ENCODE peak calls at places on chromosomes 13 and 19, in eight cellular contexts. B is thoracic aorta, F is epithelial cell of proximal tubule, J is neuronal stem cell, G is mesenchymal stem cell, S is cardiac fibroblast, T is psoas muscle, V is MM.1S. I is an unnamed sample.

GRCh38 chr13:90519157-90519556 is 828.3 kb upstream of the MIR17HG start:
- DNase-seq in S (no peak), G (no peak), J (no peak), F (no peak), T (no peak), B (no peak), V (no peak), I (no peak)

GRCh38 chr19:6378036-6378435 is 2.3 kb upstream of the PSPN start:
- DNase-seq in S (peak; percentile 66), J (no peak), B (no peak), T (no peak), F (peak; percentile 43), V (no peak), G (peak; percentile 27), I (no peak)

GRCh38 chr13:91405240-91405639 is 6.8 kb downstream of the GPC5 start:
- DNase-seq in S (no peak), J (no peak), B (no peak), T (no peak), F (no peak), V (no peak), G (no peak), I (no peak)

GRCh38 chr19:38805180-38805579 is 7.6 kb downstream of the LGALS4 start:
- DNase-seq in J (no peak), S (peak; percentile 13), B (no peak), G (no peak), F (no peak), V (no peak), T (no peak), I (no peak)

GRCh38 chr13:53783466-53783865 is 754.9 kb downstream of the OLFM4 start:
- DNase-seq in F (no peak), B (no peak), G (no peak), V (no peak), T (no peak), J (no peak), S (no peak), I (no peak)

GRCh38 chr13:113766035-113766800 is 7.2 kb downstream of the TMEM255B start:
- DNase-seq in F (no peak), J (no peak), B (no peak), G (no peak), V (no peak), S (no peak), T (no peak), I (no peak)

GRCh38 chr19:36182612-36183454 is 30.6 kb upstream of the COX7A1 start:
- DNase-seq in F (no peak), S (peak; percentile 5), G (no peak), V (no peak), T (no peak), B (no peak), J (no peak), I (no peak)

GRCh38 chr13:44780586-44781280 is 204.6 kb upstream of the TSC22D1 start:
- DNase-seq in G (no peak), F (no peak), S (no peak), T (no peak), B (no peak), J (no peak), V (no peak), I (no peak)

GRCh38 chr19:18713550-18714117 is 30.2 kb downstream of the CRTC1 start:
- DNase-seq in S (no peak), G (no peak), F (no peak), V (no peak), B (no peak), T (no peak), J (no peak), I (no peak)
- H3K4me3 ChIP-seq in S (no peak overlapping the region), G (no peak overlapping the region), F (no peak overlapping the region), V (no peak overlapping the region), B (no peak overlapping the region), T (no peak overlapping the region), J (no peak overlapping the region), I (no peak overlapping the region)

GRCh38 chr19:13165091-13165997 is 15.1 kb downstream of the IER2 start:
- DNase-seq in T (no peak), B (no peak), V (no peak), J (no peak), F (no peak), G (peak; percentile 89), S (peak; percentile 51), I (no peak)

GRCh38 chr19:13163609-13164364 is 13.6 kb downstream of the IER2 start:
- DNase-seq in B (no peak), T (peak; percentile 73), F (no peak), G (peak; percentile 96), J (peak; percentile 70), V (no peak), S (peak; percentile 95), I (no peak)

GRCh38 chr19:13160557-13160956 is 10.3 kb downstream of the IER2 start:
- DNase-seq in F (no peak), S (peak; percentile 39), V (no peak), J (no peak), G (peak; percentile 61), B (no peak), T (no peak), I (no peak)

GRCh38 chr19:13164370-13165090 is 14.3 kb downstream of the IER2 start:
- DNase-seq in T (no peak), V (no peak), F (no peak), B (no peak), G (peak; percentile 65), J (peak; percentile 80), S (peak; percentile 96), I (peak; percentile 71)

GRCh38 chr19:13162749-13163608 is 12.8 kb downstream of the IER2 start:
- DNase-seq in J (peak; percentile 93), F (no peak), T (peak; percentile 98), S (peak; percentile 99), B (peak; percentile 95), G (peak; percentile 97), V (peak; percentile 56), I (peak; percentile 97)
- H3K4me3 ChIP-seq in J (peak overlapping the region; percentile 13), F (peak overlapping the region; percentile 39), T (peak overlapping the region; percentile 61), S (peak overlapping the region; percentile 42), B (peak overlapping the region; percentile 71), G (peak overlapping the region; percentile 41), V (peak overlapping the region; percentile 50), I (peak overlapping the region; percentile 59)

GRCh38 chr19:19508217-19508616 is 7.1 kb downstream of the TSSK6 start:
- DNase-seq in J (no peak), G (no peak), V (no peak), F (no peak), T (no peak), S (no peak), B (no peak), I (no peak)

GRCh38 chr19:19507354-19507753 is 8.0 kb downstream of the TSSK6 start:
- DNase-seq in T (no peak), B (no peak), S (no peak), V (no peak), G (no peak), J (no peak), F (no peak), I (no peak)

GRCh38 chr19:19506592-19506991 is 8.8 kb downstream of the TSSK6 start:
- DNase-seq in T (no peak), V (no peak), G (no peak), J (no peak), F (no peak), S (no peak), B (no peak), I (no peak)

GRCh38 chr19:19504754-19505668 is 10.3 kb downstream of the TSSK6 start:
- DNase-seq in V (no peak), J (no peak), T (no peak), G (no peak), S (no peak), F (no peak), B (no peak), I (no peak)

DNA sequence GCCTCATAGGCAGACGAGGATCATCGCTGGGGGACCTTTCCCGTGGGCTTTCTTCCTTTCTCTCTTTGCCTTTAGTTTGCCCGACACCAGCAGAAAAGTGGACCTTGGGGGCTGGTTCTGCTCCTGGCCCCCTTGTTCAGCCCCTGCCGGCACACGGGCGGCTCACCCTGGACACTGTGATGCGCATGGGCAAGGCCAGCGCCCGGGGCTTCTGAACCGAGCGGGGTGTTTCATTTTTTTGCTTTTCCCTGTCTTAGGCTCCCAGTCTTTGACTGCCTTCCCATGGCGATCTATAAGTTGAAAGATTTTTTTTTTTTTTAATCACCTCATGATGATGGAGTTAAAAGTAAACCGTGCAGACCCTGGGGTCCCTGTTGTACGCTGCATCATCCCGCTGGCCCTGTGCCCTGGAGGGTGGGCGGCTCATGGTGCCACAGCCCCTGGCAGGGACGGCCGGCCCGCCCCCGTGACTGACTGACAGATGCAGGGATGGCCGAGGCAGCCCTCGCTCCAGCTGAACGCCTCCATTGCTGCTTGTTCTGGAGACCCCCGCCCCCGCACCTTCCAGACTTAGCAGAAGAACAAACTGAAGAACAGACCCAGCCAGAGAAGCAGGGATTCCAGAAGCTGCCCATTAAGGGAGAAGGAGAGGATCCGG is 9.6 kb downstream of the TSSK6 start:
- DNase-seq in V (no peak), B (no peak), J (no peak), G (no peak), F (no peak), T (no peak), S (no peak), I (no peak)
- H3K4me3 ChIP-seq in V (no peak overlapping the region), B (peak overlapping the region; percentile 59), J (no peak overlapping the region), G (no peak overlapping the region), F (no peak overlapping the region), T (no peak overlapping the region), S (no peak overlapping the region), I (no peak overlapping the region)

GRCh38 chr19:50202962-50203280 is 501 bp upstream of the MYH14 start:
- DNase-seq in S (no peak), F (no peak), B (no peak), G (no peak), V (no peak), J (no peak), T (no peak), I (no peak)

GRCh38 chr19:50204081-50204428 is 633 bp downstream of the MYH14 start:
- DNase-seq in G (no peak), J (no peak), B (no peak), T (no peak), F (no peak), S (no peak), V (no peak), I (no peak)

GRCh38 chr19:50202399-50202798 is 1.0 kb upstream of the MYH14 start:
- DNase-seq in F (no peak), V (no peak), G (no peak), B (no peak), S (no peak), J (no peak), T (no peak), I (no peak)

GRCh38 chr19:50204811-50205675 is 1.6 kb downstream of the MYH14 start:
- DNase-seq in F (no peak), J (peak; percentile 72), B (no peak), S (no peak), V (no peak), G (no peak), T (peak; percentile 65), I (no peak)

DNA sequence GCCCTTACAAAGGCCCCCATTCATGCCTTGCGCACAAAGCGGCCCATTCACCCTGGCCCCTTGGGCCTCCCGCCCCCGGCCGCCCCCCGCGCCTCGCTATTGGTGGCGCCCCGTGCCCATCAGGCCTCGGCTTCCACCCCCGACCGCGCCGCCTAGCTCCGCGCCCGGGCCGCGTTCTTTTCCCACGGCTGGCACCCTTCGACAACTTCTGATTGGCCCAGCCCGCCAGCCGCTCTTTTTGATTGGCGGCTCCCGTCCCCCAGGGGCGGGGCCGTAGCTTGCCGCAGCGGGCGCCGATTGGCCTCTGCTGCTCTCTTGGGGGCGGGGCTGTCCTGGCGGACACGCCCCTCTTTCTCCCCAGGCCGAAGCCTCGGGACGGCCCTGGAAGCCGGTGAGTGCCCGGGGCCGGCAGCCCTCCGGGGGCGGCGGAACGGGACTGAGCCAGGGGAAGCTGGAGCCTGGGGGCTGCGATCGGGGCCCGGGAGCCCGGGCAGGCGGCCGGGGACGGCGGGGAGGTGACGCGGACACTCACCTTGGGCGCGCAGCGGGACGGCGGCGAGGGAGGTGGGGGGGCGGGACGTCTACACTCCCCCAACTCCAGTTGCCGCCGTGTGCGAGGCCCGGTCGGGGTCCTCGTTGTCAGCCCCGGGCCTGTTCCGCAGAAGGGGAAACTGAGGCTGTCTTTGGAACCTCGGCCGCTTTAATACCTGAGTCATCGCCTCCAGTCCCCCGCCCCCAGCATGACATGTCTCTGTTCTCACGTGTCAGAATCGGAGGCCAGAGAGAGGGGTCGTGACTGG is at the start of gene MYH14:
- DNase-seq in B (peak; percentile 51), V (no peak), G (no peak), T (peak; percentile 91), F (no peak), S (peak; percentile 30), J (peak; percentile 93), I (no peak)
- H3K4me3 ChIP-seq in B (peak within 1 kb of the TSS; percentile 73), V (no peak within 1 kb of the TSS), G (no peak within 1 kb of the TSS), T (peak within 1 kb of the TSS; percentile 84), F (peak within 1 kb of the TSS; percentile 41), S (no peak within 1 kb of the TSS), J (peak within 1 kb of the TSS; percentile 84), I (no peak within 1 kb of the TSS)

I was measured in Jurkat, Clone E6-1.